ENCODE peak calls at places on chromosome 1, in eight cellular contexts. A, X, U, D, E, M, Q and W are unnamed samples.

GRCh38 chr1:2936568-2937515 is 84.4 kb upstream of the ACTRT2 start:
- DNase-seq in A (no peak), X (no peak), U (no peak), D (no peak), E (no peak), M (no peak), Q (peak), W (no peak)

GRCh38 chr1:53946252-53947171 is at the start of gene LRRC42:
- DNase-seq in A (no peak), X (no peak), U (no peak), D (no peak), E (no peak), M (no peak), Q (no peak), W (no peak)

GRCh38 chr1:35930593-35931423 is at the start of gene AGO3:
- DNase-seq in A (peak), X (peak), U (peak), D (peak), E (peak), M (peak), Q (peak), W (no peak)

GRCh38 chr1:15226626-15227286 is 20.3 kb upstream of the FHAD1 start:
- DNase-seq in A (no peak), X (no peak), U (no peak), D (no peak), E (no peak), M (no peak), Q (no peak), W (no peak)

GRCh38 chr1:161017756-161018630 is 3.0 kb downstream of the F11R start:
- DNase-seq in A (no peak), X (no peak), U (no peak), D (no peak), E (no peak), M (no peak), Q (no peak), W (no peak)

GRCh38 chr1:28890435-28890834 is 23.9 kb upstream of the EPB41 start:
- DNase-seq in A (no peak), X (no peak), U (no peak), D (no peak), E (no peak), M (no peak), Q (no peak), W (no peak)

GRCh38 chr1:243970077-243970476 is 81.0 kb upstream of the ZBTB18 start:
- DNase-seq in A (no peak), X (no peak), U (no peak), D (no peak), E (no peak), M (no peak), Q (no peak), W (no peak)

GRCh38 chr1:109644670-109645069 is 11.2 kb upstream of the GSTM4 start:
- DNase-seq in A (no peak), X (no peak), U (no peak), D (no peak), E (no peak), M (no peak), Q (no peak), W (no peak)

GRCh38 chr1:244352156-244352830 is 99.4 kb downstream of the ADSS2 start:
- DNase-seq in A (no peak), X (no peak), U (no peak), D (no peak), E (no peak), M (no peak), Q (no peak), W (no peak)

GRCh38 chr1:60069691-60070090 is 3.9 kb downstream of the C1orf87 start:
- DNase-seq in A (no peak), X (no peak), U (no peak), D (no peak), E (no peak), M (no peak), Q (no peak), W (no peak)

GRCh38 chr1:205312866-205313680 is 8.5 kb downstream of the NUAK2 start:
- DNase-seq in A (no peak), X (no peak), U (no peak), D (no peak), E (no peak), M (no peak), Q (no peak), W (no peak)

GRCh38 chr1:74392186-74392585 is 120.2 kb downstream of the LRRC53 start:
- DNase-seq in A (no peak), X (no peak), U (no peak), D (no peak), E (no peak), M (no peak), Q (no peak), W (no peak)

GRCh38 chr1:52059326-52059725 is 3.2 kb downstream of the BTF3L4 start:
- DNase-seq in A (no peak), X (no peak), U (no peak), D (no peak), E (no peak), M (no peak), Q (no peak), W (peak)

GRCh38 chr1:94025383-94026340 is 95.3 kb downstream of the ABCA4 start:
- DNase-seq in A (no peak), X (peak), U (no peak), D (peak), E (no peak), M (no peak), Q (no peak), W (peak)

GRCh38 chr1:227357229-227358078 is 39.2 kb upstream of the CDC42BPA start:
- DNase-seq in A (peak), X (peak), U (peak), D (peak), E (peak), M (peak), Q (peak), W (no peak)

GRCh38 chr1:201447911-201448871 is 20.8 kb downstream of the PHLDA3 start:
- DNase-seq in A (peak), X (peak), U (peak), D (peak), E (peak), M (peak), Q (peak), W (no peak)
- H3K4me3 ChIP-seq in A (no peak), X (no peak), U (no peak), D (no peak), E (no peak), M (no peak), Q (no peak), W (no peak)

GRCh38 chr1:42845193-42845592 is 1.2 kb upstream of the ZNF691 start:
- DNase-seq in A (no peak), X (no peak), U (no peak), D (no peak), E (no peak), M (no peak), Q (no peak), W (no peak)
- H3K4me3 ChIP-seq in A (no peak), X (no peak), U (no peak), D (no peak), E (no peak), M (no peak), Q (peak), W (no peak)

GRCh38 chr1:172680244-172680643 is 21.3 kb downstream of the FASLG start:
- DNase-seq in A (no peak), X (no peak), U (no peak), D (no peak), E (no peak), M (no peak), Q (no peak), W (no peak)
- H3K4me3 ChIP-seq in A (no peak), X (no peak), U (no peak), D (no peak), E (no peak), M (no peak), Q (no peak), W (no peak)

DNA sequence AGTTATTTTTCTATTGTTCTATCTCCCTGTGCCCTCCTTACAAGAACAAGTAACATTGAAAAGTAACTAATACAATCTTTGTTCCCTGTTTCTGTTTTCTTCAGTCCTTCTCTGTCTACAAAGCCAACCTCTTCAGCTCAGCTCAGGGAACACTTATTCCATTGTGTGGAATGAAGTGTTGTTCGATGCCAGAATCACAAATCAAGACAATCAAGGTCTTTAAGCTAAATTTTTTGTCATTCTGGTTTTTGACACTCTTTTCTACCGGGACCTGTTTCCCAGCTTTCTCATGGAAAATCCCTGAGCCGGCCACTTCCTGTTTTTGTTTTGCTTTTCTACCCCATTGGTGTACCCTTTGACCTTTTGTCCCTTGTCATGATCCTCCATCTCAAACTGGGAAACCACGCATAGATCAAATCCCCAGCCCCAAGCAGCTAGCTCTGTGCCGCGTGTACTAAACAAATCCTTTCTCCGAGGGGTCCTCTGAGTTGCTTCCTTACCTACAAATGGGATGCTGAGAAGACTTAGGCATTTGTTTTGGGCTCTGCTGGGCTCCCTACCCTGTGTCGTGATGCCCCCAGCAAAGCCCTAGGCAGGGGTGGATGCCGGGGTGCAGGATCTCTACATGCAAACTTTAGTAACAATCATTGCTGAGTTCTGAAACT is 141.8 kb downstream of the TOMM20 start:
- DNase-seq in A (peak), X (no peak), U (no peak), D (peak), E (no peak), M (no peak), Q (no peak), W (no peak)
- H3K4me3 ChIP-seq in A (no peak), X (no peak), U (no peak), D (no peak), E (no peak), M (no peak), Q (no peak), W (no peak)

DNA sequence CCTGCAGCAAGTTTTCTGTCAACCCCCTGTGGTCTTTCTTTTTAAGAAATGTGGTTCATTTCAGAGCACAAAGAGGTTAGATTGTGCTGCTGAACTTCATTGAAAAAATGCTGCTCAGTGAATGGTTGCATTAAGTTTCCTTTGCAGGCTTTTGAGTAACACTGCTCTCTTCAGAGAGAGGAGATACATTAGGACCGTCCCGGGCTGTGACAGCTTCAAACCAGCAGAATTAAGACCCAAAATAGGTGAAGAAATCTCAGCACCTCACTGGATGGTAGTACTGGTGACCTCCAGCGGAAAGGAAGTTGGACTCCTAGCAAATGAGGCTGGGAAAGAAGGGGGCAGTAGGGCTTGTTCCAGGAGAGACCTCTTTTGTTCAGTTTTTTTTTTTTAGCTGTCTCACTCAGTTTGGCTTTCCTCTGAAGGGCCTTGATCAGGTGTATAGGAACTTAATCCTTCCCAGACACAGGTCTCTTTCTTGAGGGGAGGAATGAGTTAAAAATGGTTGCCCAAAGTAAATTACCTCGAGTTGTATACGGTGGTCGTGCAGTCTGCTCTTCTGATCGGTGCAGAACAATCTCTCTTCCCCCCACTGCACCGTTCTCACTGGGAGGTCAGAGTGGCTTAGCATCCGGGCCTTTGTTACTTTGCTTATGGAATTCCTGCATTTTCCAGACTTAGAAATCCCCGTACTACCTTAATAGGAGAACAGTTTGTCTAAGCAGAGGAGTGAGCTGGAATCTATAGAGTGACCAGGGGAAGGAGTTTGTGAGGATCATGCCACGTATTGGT is 81.0 kb downstream of the NDUFS5 start:
- DNase-seq in A (peak), X (no peak), U (no peak), D (no peak), E (no peak), M (no peak), Q (no peak), W (no peak)
- H3K4me3 ChIP-seq in A (peak), X (peak), U (peak), D (peak), E (peak), M (peak), Q (peak), W (peak)

GRCh38 chr1:9589144-9589718 is 520 bp downstream of the TMEM201 start:
- DNase-seq in A (no peak), X (no peak), U (no peak), D (peak), E (peak), M (no peak), Q (no peak), W (no peak)

GRCh38 chr1:9589719-9590157 is 1.0 kb downstream of the TMEM201 start:
- DNase-seq in A (no peak), X (peak), U (no peak), D (no peak), E (no peak), M (no peak), Q (no peak), W (no peak)

GRCh38 chr1:9590945-9591668 is 2.4 kb downstream of the TMEM201 start:
- DNase-seq in A (no peak), X (no peak), U (no peak), D (no peak), E (peak), M (no peak), Q (peak), W (no peak)

GRCh38 chr1:9588551-9589143 is at the start of gene TMEM201:
- DNase-seq in A (peak), X (peak), U (peak), D (peak), E (peak), M (peak), Q (peak), W (peak)

DNA sequence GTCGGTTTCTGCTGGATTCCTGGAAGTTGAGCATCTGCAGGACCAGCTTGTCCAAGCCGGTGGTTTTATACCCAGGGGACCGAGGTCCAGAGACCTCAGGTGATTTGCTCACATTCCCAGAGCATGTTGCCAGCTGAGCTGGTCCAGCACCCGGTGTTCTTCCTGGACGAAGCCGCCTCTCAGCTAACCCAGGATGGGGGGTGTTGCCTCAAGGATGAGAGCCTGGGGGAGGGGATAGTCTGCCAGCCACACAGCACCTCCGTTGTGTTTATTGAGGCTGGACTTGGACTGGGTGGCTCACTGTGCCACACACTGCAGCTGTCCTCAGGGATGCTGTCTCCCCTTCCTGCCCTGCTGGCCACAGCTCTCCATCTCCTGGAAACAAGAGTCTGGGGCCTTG is 1.5 kb downstream of the TMEM201 start:
- DNase-seq in A (no peak), X (no peak), U (no peak), D (no peak), E (peak), M (no peak), Q (no peak), W (no peak)
- H3K4me3 ChIP-seq in A (peak), X (peak), U (peak), D (peak), E (no peak), M (no peak), Q (peak), W (no peak)

GRCh38 chr1:20552728-20553571 is 577 bp downstream of the FAM43B start:
- DNase-seq in A (no peak), X (peak), U (no peak), D (no peak), E (no peak), M (no peak), Q (peak), W (no peak)
- H3K4me3 ChIP-seq in A (peak), X (peak), U (peak), D (peak), E (peak), M (peak), Q (peak), W (peak)